ENCODE peak calls at places on chromosomes 3 and 15, in six cellular contexts. V is heart left ventricle, W is EH, J is GM23338, D is neuronal stem cell, T is anterior cingulate cortex. U is an unnamed sample.

GRCh38 chr15:60585743-60586708 is 107.1 kb upstream of the ICE2 start:
- DNase-seq in V (peak), W (peak), J (peak), D (peak), T (peak), U (peak)

GRCh38 chr3:51373658-51374421 is 11.3 kb upstream of the MANF start:
- DNase-seq in V (no peak), W (no peak), J (no peak), D (no peak), T (no peak), U (no peak)

GRCh38 chr15:74782596-74783071 is 754 bp downstream of the CSK start:
- DNase-seq in V (no peak), W (peak), J (no peak), D (no peak), T (no peak), U (peak)

GRCh38 chr3:42508562-42508961 is 6.1 kb downstream of the VIPR1 start:
- DNase-seq in V (no peak), W (no peak), J (no peak), D (no peak), T (no peak), U (peak)

GRCh38 chr3:155195558-155195957 is 97.9 kb downstream of the STRIT1 start:
- DNase-seq in V (no peak), W (no peak), J (no peak), D (no peak), T (no peak), U (no peak)

GRCh38 chr15:64813075-64813474 is 12.4 kb downstream of the PIF1 start:
- DNase-seq in V (peak), W (peak), J (no peak), D (no peak), T (no peak), U (no peak)

GRCh38 chr3:33218446-33219174 is at the start of gene SUSD5:
- DNase-seq in V (no peak), W (peak), J (peak), D (peak), T (no peak), U (peak)

GRCh38 chr3:115930922-115931321 is 307.6 kb downstream of the GAP43 start:
- DNase-seq in V (no peak), W (no peak), J (no peak), D (no peak), T (no peak), U (no peak)

GRCh38 chr3:30495172-30496124 is 111.0 kb upstream of the TGFBR2 start:
- DNase-seq in V (no peak), W (no peak), J (no peak), D (no peak), T (no peak), U (no peak)

GRCh38 chr3:58572013-58572633 is 5.1 kb downstream of the FAM107A start:
- DNase-seq in V (no peak), W (peak), J (no peak), D (no peak), T (no peak), U (no peak)

GRCh38 chr3:107431048-107431297 is 53.7 kb downstream of the CCDC54 start:
- DNase-seq in V (peak), W (peak), J (peak), D (no peak), T (peak), U (no peak)

GRCh38 chr15:91839867-91840266 is 13.6 kb upstream of the SLCO3A1 start:
- DNase-seq in V (no peak), W (no peak), J (peak), D (no peak), T (no peak), U (no peak)

U was measured in glutamatergic neuron.